ENCODE peak calls at places on chromosomes 16 and 17, in eight cellular contexts. One of them, this sample, is unnamed. For H3K27me3, the result is how much of the 10 kb centered on the place peaks cover.

GRCh38 chr16:67162439-67163163 is 1.9 kb upstream of the HSF4 start:
- DNase-seq in Caco-2: no peak
- DNase-seq in AG04450: no peak
- DNase-seq in CD8-positive, alpha-beta T cell: no peak
- DNase-seq in cardiac muscle cell: peak
- DNase-seq in PC-3: no peak
- DNase-seq in astrocyte: no peak
- DNase-seq in heart right ventricle: no peak
- DNase-seq in this sample: no peak

GRCh38 chr17:48571826-48572417 is 6.2 kb downstream of the HOXB4 start:
- DNase-seq in AG04450: no peak
- DNase-seq in cardiac muscle cell: no peak
- DNase-seq in heart right ventricle: no peak
- DNase-seq in CD8-positive, alpha-beta T cell: no peak
- DNase-seq in Caco-2: no peak
- DNase-seq in astrocyte: no peak
- DNase-seq in PC-3: no peak
- DNase-seq in this sample: no peak

GRCh38 chr17:69046130-69046807 is 14.5 kb downstream of the ABCA9 start:
- DNase-seq in AG04450: no peak
- DNase-seq in Caco-2: no peak
- DNase-seq in astrocyte: no peak
- DNase-seq in PC-3: no peak
- DNase-seq in heart right ventricle: no peak
- DNase-seq in CD8-positive, alpha-beta T cell: no peak
- DNase-seq in cardiac muscle cell: no peak
- DNase-seq in this sample: no peak

GRCh38 chr17:77366558-77367245 is 225.9 kb downstream of the SEC14L1 start:
- DNase-seq in heart right ventricle: peak
- DNase-seq in cardiac muscle cell: peak
- DNase-seq in astrocyte: no peak
- DNase-seq in CD8-positive, alpha-beta T cell: no peak
- DNase-seq in AG04450: no peak
- DNase-seq in PC-3: no peak
- DNase-seq in Caco-2: no peak
- DNase-seq in this sample: no peak

GRCh38 chr17:60472449-60472848 is 50.2 kb downstream of the CHCT1 start:
- DNase-seq in PC-3: no peak
- DNase-seq in CD8-positive, alpha-beta T cell: no peak
- DNase-seq in Caco-2: no peak
- DNase-seq in AG04450: no peak
- DNase-seq in astrocyte: no peak
- DNase-seq in heart right ventricle: no peak
- DNase-seq in cardiac muscle cell: no peak
- DNase-seq in this sample: no peak

GRCh38 chr16:21194771-21195301 is 16.5 kb downstream of the ZP2 start:
- DNase-seq in AG04450: no peak
- DNase-seq in Caco-2: no peak
- DNase-seq in PC-3: no peak
- DNase-seq in CD8-positive, alpha-beta T cell: no peak
- DNase-seq in cardiac muscle cell: peak
- DNase-seq in astrocyte: peak
- DNase-seq in heart right ventricle: no peak
- DNase-seq in this sample: no peak

GRCh38 chr16:77584205-77584859 is 138.0 kb upstream of the NUDT7 start:
- DNase-seq in cardiac muscle cell: peak
- DNase-seq in AG04450: peak
- DNase-seq in Caco-2: peak
- DNase-seq in astrocyte: peak
- DNase-seq in CD8-positive, alpha-beta T cell: peak
- DNase-seq in PC-3: peak
- DNase-seq in heart right ventricle: peak
- DNase-seq in this sample: no peak

GRCh38 chr17:64455993-64456885 is 7.3 kb downstream of the MILR1 start:
- DNase-seq in PC-3: no peak
- DNase-seq in heart right ventricle: no peak
- DNase-seq in cardiac muscle cell: no peak
- DNase-seq in Caco-2: no peak
- DNase-seq in astrocyte: no peak
- DNase-seq in AG04450: no peak
- DNase-seq in CD8-positive, alpha-beta T cell: peak
- DNase-seq in this sample: no peak

GRCh38 chr17:78408476-78409020 is 30.1 kb downstream of the PGS1 start:
- DNase-seq in Caco-2: no peak
- DNase-seq in CD8-positive, alpha-beta T cell: no peak
- DNase-seq in AG04450: no peak
- DNase-seq in PC-3: no peak
- DNase-seq in astrocyte: no peak
- DNase-seq in heart right ventricle: no peak
- DNase-seq in cardiac muscle cell: no peak
- DNase-seq in this sample: no peak

GRCh38 chr17:28612531-28612930 is 1.5 kb downstream of the RSKR start:
- DNase-seq in Caco-2: no peak
- DNase-seq in astrocyte: no peak
- DNase-seq in AG04450: no peak
- DNase-seq in heart right ventricle: no peak
- DNase-seq in CD8-positive, alpha-beta T cell: no peak
- DNase-seq in cardiac muscle cell: no peak
- DNase-seq in PC-3: no peak
- DNase-seq in this sample: no peak

GRCh38 chr17:66900126-66901010 is 64.1 kb upstream of the CACNG4 start:
- DNase-seq in Caco-2: peak
- DNase-seq in heart right ventricle: no peak
- DNase-seq in astrocyte: no peak
- DNase-seq in PC-3: peak
- DNase-seq in cardiac muscle cell: peak
- DNase-seq in CD8-positive, alpha-beta T cell: no peak
- DNase-seq in AG04450: no peak
- DNase-seq in this sample: no peak

GRCh38 chr17:4389079-4389478 is 22.6 kb upstream of the UBE2G1 start:
- DNase-seq in astrocyte: no peak
- DNase-seq in PC-3: no peak
- DNase-seq in CD8-positive, alpha-beta T cell: no peak
- DNase-seq in Caco-2: peak
- DNase-seq in heart right ventricle: no peak
- DNase-seq in AG04450: no peak
- DNase-seq in cardiac muscle cell: no peak
- DNase-seq in this sample: no peak

GRCh38 chr16:30053376-30054015 is 12.1 kb upstream of the ALDOA start:
- DNase-seq in cardiac muscle cell: peak
- DNase-seq in Caco-2: peak
- DNase-seq in AG04450: no peak
- DNase-seq in astrocyte: peak
- DNase-seq in PC-3: peak
- DNase-seq in CD8-positive, alpha-beta T cell: no peak
- DNase-seq in heart right ventricle: no peak
- DNase-seq in this sample: no peak

GRCh38 chr17:64497565-64498035 is 746 bp upstream of the POLG2 start:
- DNase-seq in heart right ventricle: no peak
- DNase-seq in AG04450: no peak
- DNase-seq in astrocyte: no peak
- DNase-seq in PC-3: no peak
- DNase-seq in Caco-2: no peak
- DNase-seq in CD8-positive, alpha-beta T cell: no peak
- DNase-seq in cardiac muscle cell: no peak
- DNase-seq in this sample: no peak

GRCh38 chr17:78159575-78160158 is 8.7 kb upstream of the SYNGR2 start:
- DNase-seq in cardiac muscle cell: peak
- DNase-seq in PC-3: peak
- DNase-seq in Caco-2: no peak
- DNase-seq in AG04450: peak
- DNase-seq in CD8-positive, alpha-beta T cell: no peak
- DNase-seq in heart right ventricle: no peak
- DNase-seq in astrocyte: peak
- DNase-seq in this sample: no peak

GRCh38 chr16:88472637-88473205 is 19.6 kb downstream of the ZFPM1 start:
- DNase-seq in astrocyte: no peak
- DNase-seq in cardiac muscle cell: peak
- DNase-seq in PC-3: no peak
- DNase-seq in AG04450: no peak
- DNase-seq in heart right ventricle: no peak
- DNase-seq in CD8-positive, alpha-beta T cell: no peak
- DNase-seq in Caco-2: no peak
- DNase-seq in this sample: no peak

GRCh38 chr16:64051826-64052225 is 1070.0 kb downstream of the CDH11 start:
- DNase-seq in CD8-positive, alpha-beta T cell: no peak
- DNase-seq in PC-3: peak
- DNase-seq in Caco-2: peak
- DNase-seq in cardiac muscle cell: peak
- DNase-seq in heart right ventricle: no peak
- DNase-seq in AG04450: no peak
- DNase-seq in astrocyte: no peak
- DNase-seq in this sample: no peak
- TF ChIP-seq CTCF in CD8-positive, alpha-beta T cell: no peak
- TF ChIP-seq CTCF in PC-3: peak
- TF ChIP-seq CTCF in Caco-2: peak
- TF ChIP-seq CTCF in cardiac muscle cell: peak
- TF ChIP-seq CTCF in heart right ventricle: no peak
- TF ChIP-seq CTCF in AG04450: peak
- TF ChIP-seq CTCF in astrocyte: peak
- TF ChIP-seq CTCF in this sample: peak

DNA sequence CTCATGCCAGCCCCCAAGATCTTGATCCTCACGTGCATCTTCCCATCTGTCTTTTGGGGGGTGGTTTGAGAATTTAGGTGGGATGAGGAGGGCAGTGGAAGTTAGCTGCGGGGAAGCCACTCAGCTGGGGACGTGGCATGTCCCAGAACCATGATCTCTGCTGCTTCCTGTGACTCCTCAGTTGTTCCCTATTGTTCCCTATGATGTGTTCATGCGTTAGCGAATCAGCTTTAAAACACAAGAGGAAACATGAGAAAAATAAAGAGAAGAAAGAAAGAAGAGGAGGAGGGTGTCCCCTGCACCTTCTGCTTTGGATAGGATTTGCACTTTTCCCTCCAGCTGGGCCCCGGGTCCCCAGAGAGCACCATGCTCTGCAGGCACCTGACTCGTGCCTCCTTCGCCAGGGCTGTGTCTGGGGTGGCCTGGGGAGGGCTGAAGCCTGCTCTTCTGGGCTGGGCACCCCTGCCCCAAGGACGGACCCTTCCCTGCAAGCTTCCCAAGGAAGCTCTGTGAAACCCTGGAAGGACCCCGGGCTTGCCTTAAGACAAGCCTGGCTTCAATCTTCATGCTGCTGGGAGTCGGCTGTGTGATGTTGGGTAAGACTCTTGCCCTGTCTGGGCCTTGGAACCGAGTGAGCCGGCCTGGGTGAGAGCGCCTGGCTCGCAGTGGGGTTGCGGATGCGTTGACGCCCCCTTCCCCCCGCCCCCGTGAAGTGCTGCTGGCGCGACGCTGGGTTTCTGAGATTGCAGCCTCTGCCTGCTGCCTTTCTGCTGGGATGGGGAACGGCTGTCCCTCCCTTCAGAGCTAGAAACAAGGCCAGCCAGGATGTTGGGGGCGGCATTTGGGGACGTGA is 62.8 kb upstream of the CIBAR2 start:
- DNase-seq in CD8-positive, alpha-beta T cell: no peak
- DNase-seq in Caco-2: no peak
- DNase-seq in PC-3: peak
- DNase-seq in astrocyte: no peak
- DNase-seq in cardiac muscle cell: peak
- DNase-seq in AG04450: no peak
- DNase-seq in heart right ventricle: no peak
- DNase-seq in this sample: no peak
- H3K4me3 ChIP-seq in CD8-positive, alpha-beta T cell: no peak
- H3K4me3 ChIP-seq in Caco-2: no peak
- H3K4me3 ChIP-seq in PC-3: peak
- H3K4me3 ChIP-seq in astrocyte: peak
- H3K4me3 ChIP-seq in cardiac muscle cell: no peak
- H3K4me3 ChIP-seq in AG04450: peak
- H3K4me3 ChIP-seq in heart right ventricle: no peak
- H3K4me3 ChIP-seq in this sample: peak

DNA sequence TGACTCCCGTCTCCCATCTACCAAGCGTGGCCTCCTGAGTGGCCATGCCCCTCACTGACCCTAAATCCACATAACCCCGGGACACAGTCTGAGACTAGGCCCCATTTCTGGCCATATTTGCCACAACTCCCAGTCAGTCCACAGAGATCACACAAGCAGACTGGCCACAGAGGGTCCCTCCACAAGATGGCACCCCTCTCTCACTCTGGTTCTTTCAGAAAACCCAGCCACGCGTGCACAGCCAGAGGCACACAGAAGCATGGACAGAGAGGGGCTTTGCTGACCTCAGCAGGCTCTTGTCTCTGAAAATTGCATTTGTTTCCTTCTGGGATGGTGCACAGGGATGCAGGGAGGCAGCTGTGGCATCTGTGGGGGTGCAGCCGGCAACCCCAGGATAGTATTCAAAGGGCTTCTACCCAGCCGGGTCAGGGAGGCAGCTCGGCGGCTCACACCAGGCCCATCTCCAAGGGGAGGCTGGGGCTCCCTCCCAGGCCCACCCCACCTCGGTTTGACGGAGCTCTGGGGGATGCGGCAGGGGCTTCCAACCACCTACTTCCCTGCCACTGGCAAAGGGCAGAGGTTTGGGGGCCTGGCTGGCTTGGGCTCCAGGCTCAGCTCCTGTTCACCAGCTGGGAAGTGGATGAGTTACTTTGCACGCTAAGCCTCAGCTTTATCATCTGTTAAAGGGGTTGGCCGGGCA is 16.8 kb downstream of the DOC2B start:
- DNase-seq in AG04450: peak
- DNase-seq in PC-3: peak
- DNase-seq in astrocyte: peak
- DNase-seq in CD8-positive, alpha-beta T cell: no peak
- DNase-seq in Caco-2: peak
- DNase-seq in cardiac muscle cell: peak
- DNase-seq in heart right ventricle: peak
- DNase-seq in this sample: no peak
- H3K27me3 ChIP-seq in AG04450: under half
- H3K27me3 ChIP-seq in PC-3: under half
- H3K27me3 ChIP-seq in astrocyte: under half
- H3K27me3 ChIP-seq in CD8-positive, alpha-beta T cell: under half
- H3K27me3 ChIP-seq in Caco-2: under half
- H3K27me3 ChIP-seq in cardiac muscle cell: under half
- H3K27me3 ChIP-seq in heart right ventricle: under half
- H3K27me3 ChIP-seq in this sample: under half

GRCh38 chr17:74292495-74292894 is 18.5 kb downstream of the DNAI2 start:
- DNase-seq in CD8-positive, alpha-beta T cell: no peak
- DNase-seq in PC-3: no peak
- DNase-seq in Caco-2: no peak
- DNase-seq in AG04450: no peak
- DNase-seq in cardiac muscle cell: no peak
- DNase-seq in astrocyte: no peak
- DNase-seq in heart right ventricle: no peak
- DNase-seq in this sample: no peak

GRCh38 chr17:74289688-74290087 is 15.7 kb downstream of the DNAI2 start:
- DNase-seq in cardiac muscle cell: no peak
- DNase-seq in Caco-2: no peak
- DNase-seq in PC-3: no peak
- DNase-seq in AG04450: no peak
- DNase-seq in CD8-positive, alpha-beta T cell: no peak
- DNase-seq in astrocyte: no peak
- DNase-seq in heart right ventricle: no peak
- DNase-seq in this sample: no peak

GRCh38 chr17:74287203-74287602 is 13.2 kb downstream of the DNAI2 start:
- DNase-seq in astrocyte: no peak
- DNase-seq in AG04450: no peak
- DNase-seq in cardiac muscle cell: no peak
- DNase-seq in PC-3: no peak
- DNase-seq in heart right ventricle: no peak
- DNase-seq in Caco-2: no peak
- DNase-seq in CD8-positive, alpha-beta T cell: no peak
- DNase-seq in this sample: no peak

GRCh38 chr17:74288785-74289184 is 14.8 kb downstream of the DNAI2 start:
- DNase-seq in astrocyte: no peak
- DNase-seq in cardiac muscle cell: no peak
- DNase-seq in AG04450: no peak
- DNase-seq in Caco-2: no peak
- DNase-seq in CD8-positive, alpha-beta T cell: no peak
- DNase-seq in heart right ventricle: no peak
- DNase-seq in PC-3: peak
- DNase-seq in this sample: no peak

GRCh38 chr17:74290340-74290739 is 16.3 kb downstream of the DNAI2 start:
- DNase-seq in CD8-positive, alpha-beta T cell: no peak
- DNase-seq in Caco-2: no peak
- DNase-seq in heart right ventricle: no peak
- DNase-seq in astrocyte: no peak
- DNase-seq in PC-3: no peak
- DNase-seq in AG04450: no peak
- DNase-seq in cardiac muscle cell: no peak
- DNase-seq in this sample: no peak
- TF ChIP-seq CTCF in CD8-positive, alpha-beta T cell: no peak
- TF ChIP-seq CTCF in Caco-2: no peak
- TF ChIP-seq CTCF in heart right ventricle: no peak
- TF ChIP-seq CTCF in astrocyte: no peak
- TF ChIP-seq CTCF in PC-3: peak
- TF ChIP-seq CTCF in AG04450: no peak
- TF ChIP-seq CTCF in cardiac muscle cell: no peak
- TF ChIP-seq CTCF in this sample: no peak